ENCODE peak calls at places on chromosomes 4 and X, in seven cellular contexts. B is neural progenitor cell; T is heart left ventricle; H is prostate gland; E is CD4-positive, alpha-beta T cell; V is endodermal cell; F is osteocyte. O is an unnamed sample.

GRCh38 chrX:48512371-48512935 is 3.7 kb downstream of the PORCN start:
- DNase-seq in V (no peak), H (no peak), F (no peak), B (no peak), E (no peak), T (no peak), O (no peak)

GRCh38 chr4:151025759-151026158 is 10.7 kb upstream of the LRBA start:
- DNase-seq in B (no peak), H (no peak), E (no peak), T (no peak), F (no peak), V (peak; percentile 13), O (no peak)

GRCh38 chrX:97308161-97308560 is 424.5 kb downstream of the RPA4 start:
- DNase-seq in B (no peak), E (no peak), V (no peak), H (no peak), F (no peak), T (no peak), O (no peak)

GRCh38 chr4:80306255-80306654 is 29.3 kb upstream of the CFAP299 start:
- DNase-seq in F (no peak), H (no peak), V (no peak), E (no peak), T (no peak), B (no peak), O (no peak)

GRCh38 chr4:56976878-56977320 is 507 bp downstream of the NOA1 start:
- DNase-seq in H (peak; percentile 69), B (peak; percentile 64), E (peak; percentile 48), F (peak; percentile 85), V (peak; percentile 87), T (peak; percentile 52), O (peak; percentile 55)

GRCh38 chr4:151603377-151603776 is 157.4 kb downstream of the GATB start:
- DNase-seq in V (no peak), H (no peak), F (no peak), E (no peak), T (no peak), B (no peak), O (no peak)

GRCh38 chrX:81259714-81260395 is 58.0 kb downstream of the SH3BGRL start:
- DNase-seq in V (no peak), H (no peak), B (no peak), E (no peak), T (no peak), F (no peak), O (no peak)

GRCh38 chrX:80808854-80809493 is 703 bp downstream of the BRWD3 start:
- DNase-seq in E (peak; percentile 8), H (peak; percentile 11), T (peak; percentile 25), V (peak; percentile 68), F (no peak), B (peak; percentile 23), O (peak; percentile 10)

GRCh38 chr4:19478791-19479190 is 772.9 kb upstream of the SLIT2 start:
- DNase-seq in B (no peak), E (no peak), T (no peak), V (no peak), H (no peak), F (no peak), O (no peak)

GRCh38 chr4:124203613-124204284 is 508.8 kb downstream of the ANKRD50 start:
- DNase-seq in E (no peak), T (no peak), V (no peak), F (no peak), B (no peak), H (no peak), O (no peak)

GRCh38 chrX:103124284-103124683 is 31.3 kb upstream of the NXF3 start:
- DNase-seq in B (no peak), H (no peak), T (no peak), F (no peak), E (no peak), V (no peak), O (no peak)

GRCh38 chr4:185925910-185926360 is 113.9 kb upstream of the SORBS2 start:
- DNase-seq in V (no peak), H (no peak), T (peak; percentile 60), B (peak; percentile 47), E (no peak), F (no peak), O (no peak)

GRCh38 chr4:37541956-37542355 is 144.2 kb downstream of the RELL1 start:
- DNase-seq in H (no peak), V (no peak), F (no peak), E (no peak), B (no peak), T (no peak), O (no peak)

GRCh38 chrX:118698516-118699247 is 28.7 kb upstream of the IL13RA1 start:
- DNase-seq in H (no peak), T (no peak), E (no peak), B (no peak), V (no peak), F (no peak), O (no peak)

GRCh38 chr4:78213218-78213617 is 156.1 kb downstream of the FRAS1 start:
- DNase-seq in E (no peak), F (no peak), B (no peak), V (no peak), H (no peak), T (no peak), O (no peak)

GRCh38 chr4:35934370-35934981 is 309.8 kb downstream of the ARAP2 start:
- DNase-seq in V (no peak), F (no peak), E (no peak), B (peak; percentile 21), H (no peak), T (no peak), O (peak; percentile 4)
- TF ChIP-seq CTCF in V (peak; percentile 79), F (peak; percentile 66), E (peak; percentile 65), B (peak; percentile 73), H (peak; percentile 51), T (peak; percentile 64), O (peak; percentile 67)

GRCh38 chr4:101321481-101322042 is 25.8 kb downstream of the PPP3CA start:
- DNase-seq in H (no peak), E (no peak), T (no peak), F (no peak), B (no peak), V (no peak), O (no peak)

GRCh38 chr4:101315041-101315440 is 32.3 kb downstream of the PPP3CA start:
- DNase-seq in E (no peak), V (no peak), B (no peak), H (no peak), T (no peak), F (no peak), O (no peak)

GRCh38 chr4:101315786-101316185 is 31.5 kb downstream of the PPP3CA start:
- DNase-seq in F (no peak), E (no peak), B (no peak), H (no peak), T (no peak), V (no peak), O (no peak)
- TF ChIP-seq CTCF in F (no peak), E (no peak), B (no peak), H (no peak), T (no peak), V (no peak), O (no peak)

DNA sequence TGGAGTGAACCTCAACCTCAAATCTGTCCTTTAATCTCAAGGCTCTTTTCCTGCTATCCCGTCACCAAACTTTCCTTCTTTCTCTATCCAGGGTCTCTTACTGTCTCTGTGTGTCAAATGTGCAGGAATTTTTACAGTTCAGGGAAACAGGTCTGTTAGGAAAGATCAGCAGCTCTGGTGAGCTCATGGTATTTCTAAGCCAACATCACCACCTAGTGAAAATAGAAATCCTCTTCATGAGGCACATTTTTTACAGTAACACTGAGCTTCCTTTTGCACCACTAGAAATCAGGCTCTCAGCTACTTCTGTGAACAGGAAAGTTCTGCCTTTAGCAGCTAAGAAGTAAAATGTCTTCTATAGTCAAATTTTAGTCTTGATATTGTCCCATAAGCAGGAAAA is 39.6 kb downstream of the NUDT11 start:
- DNase-seq in F (no peak), V (no peak), E (no peak), B (peak; percentile 24), H (no peak), T (no peak), O (no peak)
- TF ChIP-seq CTCF in F (no peak), V (peak; percentile 68), E (no peak), B (peak; percentile 43), H (peak; percentile 43), T (no peak), O (no peak)

DNA sequence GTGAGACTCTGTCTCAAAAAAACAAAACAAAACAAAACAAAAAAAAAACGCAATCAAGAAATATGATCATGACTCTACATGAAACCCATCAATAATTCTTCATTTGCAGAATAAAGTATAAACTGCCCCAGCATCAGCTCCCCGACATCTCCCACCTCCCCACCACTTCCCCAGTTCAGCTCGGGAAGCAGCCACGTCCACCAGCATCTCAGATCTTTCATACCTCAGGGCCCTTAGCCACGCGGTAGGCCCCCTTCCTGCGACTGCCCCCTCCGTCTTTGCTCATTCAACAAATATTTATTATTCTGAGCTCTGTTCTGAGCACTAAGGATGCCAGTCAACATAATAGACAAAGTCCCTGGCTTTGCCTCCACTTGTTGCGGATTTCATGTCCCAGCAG is 45.6 kb downstream of the DCTD start:
- DNase-seq in V (no peak), B (no peak), F (no peak), T (no peak), H (no peak), E (no peak), O (no peak)
- TF ChIP-seq CTCF in V (no peak), B (no peak), F (no peak), T (no peak), H (no peak), E (no peak), O (no peak)

DNA sequence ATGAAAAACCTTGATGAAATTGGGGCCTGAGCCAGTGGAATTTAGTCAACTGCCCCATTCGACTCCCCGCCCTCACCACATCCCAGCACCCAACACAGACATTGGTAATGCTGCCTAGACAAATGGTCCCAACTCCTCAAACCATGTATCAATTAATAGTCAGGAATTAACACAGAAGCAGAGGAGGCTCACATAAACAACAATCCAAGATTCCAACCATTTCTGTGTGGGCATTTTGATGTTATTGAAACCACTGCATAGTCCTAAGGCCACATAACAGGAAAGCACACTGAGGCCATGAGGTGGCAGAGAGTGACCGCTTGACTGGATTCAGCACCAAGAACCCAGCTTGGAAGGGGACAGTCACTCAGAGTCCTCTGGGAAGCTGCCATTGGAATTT is 22.5 kb upstream of the PTCHD1 start:
- DNase-seq in T (no peak), B (no peak), E (no peak), F (no peak), V (no peak), H (no peak), O (no peak)
- TF ChIP-seq CTCF in T (no peak), B (no peak), E (no peak), F (no peak), V (no peak), H (no peak), O (no peak)

GRCh38 chr4:127759228-127759820 is 22.8 kb upstream of the HSPA4L start:
- DNase-seq in V (no peak), B (no peak), T (no peak), F (no peak), E (no peak), H (no peak), O (no peak)

DNA sequence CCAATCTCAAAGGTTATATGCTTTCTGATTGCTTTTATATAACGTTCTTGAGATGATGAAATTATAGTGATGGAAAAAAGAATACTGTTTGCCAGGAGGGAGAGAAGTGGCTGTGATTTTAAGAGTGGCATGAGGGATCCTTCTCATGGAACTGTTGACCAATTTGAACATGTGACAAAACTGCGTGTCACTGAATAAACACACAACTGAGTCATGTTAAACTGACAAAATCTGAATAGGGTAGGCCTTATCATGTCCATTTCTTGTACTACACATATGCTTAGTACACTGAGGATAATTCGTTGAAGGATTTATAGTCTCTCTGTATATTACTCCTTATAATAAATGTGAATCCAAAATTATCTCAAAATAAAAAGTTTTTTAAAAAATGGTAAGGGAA is 22.2 kb upstream of the HSPA4L start:
- DNase-seq in T (no peak), H (no peak), E (no peak), V (no peak), B (no peak), F (no peak), O (no peak)
- TF ChIP-seq CTCF in T (no peak), H (no peak), E (no peak), V (no peak), B (no peak), F (no peak), O (no peak)